ENCODE peak calls at places on chromosomes 12 and 14, in nine cellular contexts. P is DND-41, B is pancreas, H is PC-3, E is PC-9, K is lower lobe of right lung, Z is mucosa of descending colon, A is lung, Q is BE2C. G is an unnamed sample.

GRCh38 chr14:102620413-102620812 is 28.0 kb downstream of the RCOR1 start:
- DNase-seq in P (no peak), B (no peak), H (no peak), E (no peak), K (no peak), Z (no peak), A (no peak), Q (no peak), G (no peak)

GRCh38 chr14:39266589-39266870 is 32.8 kb downstream of the MIA2 start:
- DNase-seq in P (no peak), B (no peak), H (no peak), E (no peak), K (peak), Z (peak), A (peak), Q (no peak), G (no peak)

GRCh38 chr14:74667758-74668157 is 45.1 kb downstream of the AREL1 start:
- DNase-seq in P (no peak), B (no peak), H (no peak), E (no peak), K (no peak), Z (no peak), A (no peak), Q (no peak), G (no peak)

GRCh38 chr14:76268013-76268376 is 107.9 kb upstream of the ESRRB start:
- DNase-seq in P (no peak), B (no peak), H (no peak), E (no peak), K (no peak), Z (no peak), A (no peak), Q (no peak), G (no peak)

GRCh38 chr14:97177016-97177415 is 379.8 kb downstream of the VRK1 start:
- DNase-seq in P (peak), B (no peak), H (peak), E (no peak), K (no peak), Z (no peak), A (no peak), Q (peak), G (peak)

GRCh38 chr12:2963760-2964292 is 4.6 kb downstream of the TEAD4 start:
- DNase-seq in P (no peak), B (no peak), H (no peak), E (no peak), K (no peak), Z (no peak), A (no peak), Q (no peak), G (no peak)

GRCh38 chr14:46378248-46378647 is 273.3 kb downstream of the RPL10L start:
- DNase-seq in P (no peak), B (no peak), H (peak), E (no peak), K (no peak), Z (no peak), A (no peak), Q (no peak), G (no peak)

GRCh38 chr14:41548666-41549065 is 58.0 kb upstream of the LRFN5 start:
- DNase-seq in P (no peak), B (no peak), H (no peak), E (no peak), K (no peak), Z (no peak), A (no peak), Q (no peak), G (no peak)

GRCh38 chr14:71225108-71225507 is 317.8 kb downstream of the PCNX1 start:
- DNase-seq in P (no peak), B (no peak), H (no peak), E (no peak), K (no peak), Z (no peak), A (no peak), Q (no peak), G (no peak)

GRCh38 chr12:90858261-90858660 is 96.7 kb downstream of the CCER1 start:
- DNase-seq in P (no peak), B (peak), H (peak), E (no peak), K (no peak), Z (no peak), A (no peak), Q (peak), G (no peak)

GRCh38 chr12:48063530-48063929 is 42.3 kb downstream of the SENP1 start:
- DNase-seq in P (no peak), B (no peak), H (no peak), E (no peak), K (no peak), Z (no peak), A (no peak), Q (no peak), G (no peak)

GRCh38 chr12:64672925-64673409 is 62.7 kb downstream of the RASSF3 start:
- DNase-seq in P (peak), B (peak), H (peak), E (peak), K (peak), Z (peak), A (peak), Q (peak), G (peak)

GRCh38 chr12:109473006-109473405 is 4.1 kb downstream of the KCTD10 start:
- DNase-seq in P (no peak), B (no peak), H (no peak), E (no peak), K (no peak), Z (no peak), A (no peak), Q (no peak), G (no peak)

GRCh38 chr14:100708349-100709217 is 18.1 kb upstream of the DLK1 start:
- DNase-seq in P (no peak), B (peak), H (peak), E (peak), K (peak), Z (peak), A (peak), Q (peak), G (no peak)

GRCh38 chr12:121657305-121658008 is 12.0 kb downstream of the MORN3 start:
- DNase-seq in P (no peak), B (no peak), H (peak), E (no peak), K (no peak), Z (no peak), A (no peak), Q (no peak), G (no peak)

GRCh38 chr12:25124493-25124892 is 70.5 kb downstream of the DNAI7 start:
- DNase-seq in P (no peak), B (no peak), H (no peak), E (no peak), K (no peak), Z (no peak), A (no peak), Q (no peak), G (no peak)

GRCh38 chr12:57797938-57798337 is 15.4 kb downstream of the TSFM start:
- DNase-seq in P (no peak), B (no peak), H (no peak), E (no peak), K (no peak), Z (no peak), A (no peak), Q (no peak), G (no peak)

GRCh38 chr12:96167492-96167891 is 26.7 kb upstream of the ELK3 start:
- DNase-seq in P (no peak), B (no peak), H (no peak), E (no peak), K (no peak), Z (no peak), A (no peak), Q (no peak), G (no peak)

GRCh38 chr12:128205145-128205544 is 61.8 kb upstream of the TMEM132C start:
- DNase-seq in P (no peak), B (no peak), H (no peak), E (no peak), K (no peak), Z (no peak), A (no peak), Q (no peak), G (no peak)

GRCh38 chr12:116582610-116583009 is 23.4 kb downstream of the MAP1LC3B2 start:
- DNase-seq in P (no peak), B (no peak), H (no peak), E (no peak), K (peak), Z (no peak), A (peak), Q (peak), G (no peak)

DNA sequence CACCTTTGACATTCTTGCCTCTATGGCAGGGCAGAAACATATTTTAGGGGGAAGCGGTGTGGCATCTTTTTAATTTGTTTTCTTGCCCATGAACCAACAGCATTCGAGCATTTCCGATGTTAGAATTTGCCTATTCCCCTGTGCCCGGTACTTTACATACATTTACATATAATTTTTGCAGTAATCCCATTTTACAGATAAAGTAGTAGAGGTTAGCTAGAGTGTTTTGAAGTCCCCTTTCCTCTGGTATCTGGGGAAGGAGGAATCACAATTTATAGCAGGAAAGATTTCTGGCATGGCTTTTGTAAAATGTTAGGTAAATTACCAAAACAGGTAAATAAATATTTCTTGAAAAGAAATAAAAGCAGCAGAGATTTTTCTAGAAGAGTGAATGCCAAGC is 1.6 kb downstream of the BORCS5 start:
- DNase-seq in P (no peak), B (no peak), H (no peak), E (no peak), K (no peak), Z (no peak), A (no peak), Q (no peak), G (no peak)
- H3K4me3 ChIP-seq in P (peak), B (peak), H (peak), E (peak), K (peak), Z (no peak), A (no peak), Q (peak), G (peak)

GRCh38 chr14:92794547-92794941 is 439 bp downstream of the GOLGA5 start:
- DNase-seq in P (peak), B (peak), H (no peak), E (no peak), K (no peak), Z (no peak), A (peak), Q (peak), G (no peak)

GRCh38 chr14:92794961-92795360 is 856 bp downstream of the GOLGA5 start:
- DNase-seq in P (no peak), B (no peak), H (no peak), E (no peak), K (no peak), Z (peak), A (no peak), Q (no peak), G (no peak)

GRCh38 chr14:92789457-92790089 is 4.5 kb upstream of the GOLGA5 start:
- DNase-seq in P (no peak), B (no peak), H (no peak), E (no peak), K (no peak), Z (no peak), A (no peak), Q (no peak), G (no peak)

GRCh38 chr14:92793709-92794546 is at the start of gene GOLGA5:
- DNase-seq in P (peak), B (peak), H (peak), E (peak), K (peak), Z (peak), A (peak), Q (peak), G (peak)

GRCh38 chr14:92792885-92793284 is 1.2 kb upstream of the GOLGA5 start:
- DNase-seq in P (no peak), B (no peak), H (peak), E (no peak), K (no peak), Z (no peak), A (no peak), Q (no peak), G (no peak)
- H3K4me3 ChIP-seq in P (no peak), B (no peak), H (no peak), E (peak), K (no peak), Z (no peak), A (no peak), Q (no peak), G (no peak)

GRCh38 chr14:64550539-64551333 is 975 bp downstream of the PPP1R36 start:
- DNase-seq in P (no peak), B (no peak), H (no peak), E (no peak), K (no peak), Z (no peak), A (no peak), Q (no peak), G (no peak)
- H3K4me3 ChIP-seq in P (no peak), B (no peak), H (no peak), E (no peak), K (peak), Z (no peak), A (no peak), Q (peak), G (no peak)

DNA sequence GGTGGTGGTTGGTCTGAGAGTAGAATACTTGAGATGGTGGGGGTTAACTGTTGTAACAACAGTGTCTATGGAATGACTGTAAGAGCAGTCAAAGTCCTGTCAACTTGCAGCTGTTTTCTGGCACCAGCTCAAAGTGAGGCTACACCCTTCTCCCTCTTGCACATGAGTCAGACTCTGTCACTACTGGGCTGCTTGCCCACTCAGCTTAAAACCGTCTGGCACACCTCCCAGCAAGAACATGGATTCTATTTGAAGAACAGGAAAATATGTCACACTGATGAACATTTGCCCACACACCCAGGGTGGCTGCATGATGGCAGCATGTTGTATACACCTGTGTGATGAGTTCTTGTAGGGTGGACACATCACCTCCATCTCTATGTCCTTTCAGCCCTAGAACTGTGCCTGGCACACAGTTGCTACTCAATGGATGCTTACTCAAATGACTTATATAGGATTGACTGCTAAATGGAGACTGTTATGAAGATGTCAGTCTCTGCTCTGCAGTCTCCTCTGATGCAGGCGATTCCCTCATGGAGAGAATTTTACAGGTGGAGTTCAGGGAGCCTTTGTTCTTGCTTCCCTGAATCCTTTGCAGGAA is 19.3 kb upstream of the SERPINA6 start:
- DNase-seq in P (no peak), B (peak), H (peak), E (no peak), K (peak), Z (peak), A (peak), Q (no peak), G (no peak)
- H3K4me3 ChIP-seq in P (no peak), B (no peak), H (no peak), E (no peak), K (no peak), Z (no peak), A (no peak), Q (no peak), G (no peak)

GRCh38 chr12:113162102-113163029 is 12.8 kb downstream of the CFAP73 start:
- DNase-seq in P (no peak), B (peak), H (peak), E (peak), K (no peak), Z (no peak), A (no peak), Q (peak), G (no peak)
- H3K4me3 ChIP-seq in P (no peak), B (no peak), H (no peak), E (no peak), K (no peak), Z (no peak), A (no peak), Q (peak), G (no peak)

DNA sequence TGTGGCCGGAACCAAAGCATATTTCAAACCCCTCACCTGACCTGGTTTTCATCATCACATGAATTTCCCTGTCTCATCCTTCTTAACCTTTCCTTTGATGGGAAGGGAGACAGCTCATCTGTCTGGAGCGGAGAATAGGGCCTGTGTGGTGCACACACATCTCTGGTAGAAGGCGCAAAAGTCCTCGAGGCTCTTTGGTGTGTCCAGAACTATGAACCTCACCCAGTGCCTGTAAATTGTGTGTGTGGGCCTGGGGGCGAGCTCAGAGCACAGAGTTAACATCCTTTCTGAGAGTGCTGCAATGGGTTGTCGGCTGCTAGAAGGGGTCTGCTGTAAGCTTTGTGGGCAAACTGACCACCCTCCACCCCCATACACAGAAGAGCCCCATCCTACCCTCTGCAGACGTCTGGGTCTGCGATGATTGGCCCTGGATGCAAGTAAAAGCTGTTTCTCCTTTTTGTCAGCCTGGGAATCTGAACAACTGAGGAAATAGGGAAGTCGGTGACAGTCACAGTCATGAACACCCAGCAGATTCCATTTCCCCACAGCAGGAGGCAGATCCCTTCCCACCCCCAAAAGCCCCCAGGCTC is 654 bp downstream of the GALNT6 start:
- DNase-seq in P (peak), B (no peak), H (peak), E (no peak), K (no peak), Z (no peak), A (no peak), Q (no peak), G (no peak)
- H3K4me3 ChIP-seq in P (peak), B (peak), H (peak), E (peak), K (peak), Z (no peak), A (no peak), Q (peak), G (peak)

DNA sequence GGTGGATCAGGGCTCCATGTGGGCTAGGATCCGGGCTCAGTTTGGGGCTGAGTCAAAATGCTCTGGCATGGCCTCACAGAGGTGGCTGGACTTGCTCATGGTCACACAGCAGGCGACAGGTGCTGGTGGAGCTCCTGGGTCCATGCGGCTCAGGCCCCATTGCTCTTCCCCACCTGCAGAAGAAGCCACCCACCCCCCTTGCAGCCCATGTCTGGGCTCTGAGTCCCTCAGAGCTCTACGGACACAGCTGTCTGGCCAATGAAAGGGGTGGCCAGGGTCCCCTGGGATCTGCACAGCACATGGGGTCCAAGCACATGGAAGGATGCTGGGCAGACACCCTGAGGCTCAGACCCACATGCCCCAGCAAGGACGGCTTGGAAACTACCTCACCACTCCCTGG is 17.0 kb upstream of the C14orf180 start:
- DNase-seq in P (no peak), B (no peak), H (no peak), E (no peak), K (no peak), Z (no peak), A (no peak), Q (no peak), G (no peak)
- H3K4me3 ChIP-seq in P (no peak), B (no peak), H (no peak), E (no peak), K (no peak), Z (no peak), A (no peak), Q (no peak), G (no peak)

DNA sequence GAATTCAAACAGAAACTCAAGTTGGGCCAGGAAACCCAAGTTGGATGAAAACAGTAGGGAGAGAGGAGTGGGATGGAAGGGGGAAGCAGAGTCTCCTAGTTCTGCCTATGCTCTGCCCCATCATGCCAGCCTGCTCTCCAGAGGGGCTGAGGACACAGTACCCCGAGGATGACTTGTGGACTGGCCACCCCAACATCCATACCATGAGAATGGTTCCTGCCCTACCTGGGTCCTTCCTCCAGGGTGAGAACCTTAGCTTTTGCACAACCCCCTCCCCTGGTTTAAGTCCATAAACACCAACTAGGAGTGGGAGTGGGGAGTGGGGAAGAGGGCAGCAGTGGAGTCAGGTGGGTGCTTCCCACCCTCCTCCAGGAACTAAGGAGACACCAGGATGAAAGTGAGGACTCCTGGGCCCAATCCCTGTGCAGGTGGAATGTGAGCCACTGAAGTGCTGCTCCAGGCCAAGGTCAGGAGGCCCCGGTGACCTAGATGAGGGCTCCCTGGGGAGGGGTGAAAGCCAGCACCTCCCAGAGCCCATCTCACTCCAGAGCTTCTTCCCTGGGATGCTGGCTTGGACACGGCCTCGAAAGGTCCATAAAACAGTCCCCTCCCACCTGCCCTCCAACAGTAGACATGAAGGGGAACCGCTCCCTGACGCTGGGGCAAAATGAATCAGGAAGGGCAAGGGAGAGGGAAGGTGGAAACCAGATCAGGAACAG is 6.6 kb downstream of the ZNF385A start:
- DNase-seq in P (no peak), B (no peak), H (no peak), E (no peak), K (no peak), Z (no peak), A (no peak), Q (no peak), G (no peak)
- H3K4me3 ChIP-seq in P (no peak), B (no peak), H (no peak), E (peak), K (peak), Z (no peak), A (no peak), Q (peak), G (no peak)